ENCODE peak calls at places on chromosome 7, in six cellular contexts. N is transverse colon, M is neural crest cell, S is AG04450, U is endothelial cell, W is gastrocnemius medialis. V is an unnamed sample.

GRCh38 chr7:55138663-55139062 is 119.8 kb downstream of the EGFR start:
- DNase-seq in N (no peak), M (no peak), S (no peak), U (no peak), W (no peak), V (no peak)

GRCh38 chr7:126370038-126370668 is 882.6 kb downstream of the GRM8 start:
- DNase-seq in N (no peak), M (no peak), S (no peak), U (no peak), W (no peak), V (no peak)

GRCh38 chr7:73504920-73505319 is 17.2 kb downstream of the BAZ1B start:
- DNase-seq in N (no peak), M (no peak), S (no peak), U (no peak), W (no peak), V (no peak)

GRCh38 chr7:6430271-6430940 is 17.3 kb downstream of the DAGLB start:
- DNase-seq in N (no peak), M (no peak), S (no peak), U (no peak), W (no peak), V (no peak)

GRCh38 chr7:70542750-70543376 is 589.1 kb upstream of the GALNT17 start:
- DNase-seq in N (peak), M (no peak), S (no peak), U (no peak), W (peak), V (no peak)

GRCh38 chr7:77348371-77348813 is 67.8 kb downstream of the GSAP start:
- DNase-seq in N (no peak), M (no peak), S (peak), U (no peak), W (no peak), V (peak)

GRCh38 chr7:323410-323809 is 33.4 kb downstream of the FOXL3 start:
- DNase-seq in N (no peak), M (no peak), S (no peak), U (no peak), W (no peak), V (no peak)

GRCh38 chr7:44101966-44102845 is 1.9 kb upstream of the AEBP1 start:
- DNase-seq in N (no peak), M (no peak), S (no peak), U (no peak), W (no peak), V (peak)

GRCh38 chr7:32047801-32048200 is 22.4 kb downstream of the PDE1C start:
- DNase-seq in N (no peak), M (no peak), S (no peak), U (no peak), W (no peak), V (no peak)

GRCh38 chr7:81682873-81683272 is 87.0 kb downstream of the HGF start:
- DNase-seq in N (no peak), M (no peak), S (no peak), U (no peak), W (no peak), V (no peak)

GRCh38 chr7:94333810-94334209 is 60.9 kb upstream of the COL1A2 start:
- DNase-seq in N (no peak), M (no peak), S (no peak), U (no peak), W (no peak), V (peak)

GRCh38 chr7:141737118-141737835 is 881 bp upstream of the SSBP1 start:
- DNase-seq in N (peak), M (no peak), S (no peak), U (no peak), W (no peak), V (peak)

GRCh38 chr7:44327981-44328380 is 2.6 kb upstream of the CAMK2B start:
- DNase-seq in N (no peak), M (no peak), S (no peak), U (no peak), W (no peak), V (no peak)

GRCh38 chr7:137689761-137690160 is 157.0 kb downstream of the DGKI start:
- DNase-seq in N (no peak), M (no peak), S (no peak), U (no peak), W (no peak), V (no peak)

GRCh38 chr7:55286666-55287065 is 78.5 kb upstream of the LANCL2 start:
- DNase-seq in N (no peak), M (no peak), S (no peak), U (no peak), W (no peak), V (no peak)

GRCh38 chr7:33882040-33882800 is 23.1 kb upstream of the BMPER start:
- DNase-seq in N (no peak), M (no peak), S (no peak), U (no peak), W (peak), V (no peak)

GRCh38 chr7:41133700-41134099 is 569.2 kb downstream of the INHBA start:
- DNase-seq in N (no peak), M (no peak), S (no peak), U (no peak), W (no peak), V (no peak)

GRCh38 chr7:44757311-44757710 is 8.7 kb downstream of the ZMIZ2 start:
- DNase-seq in N (no peak), M (no peak), S (no peak), U (no peak), W (no peak), V (no peak)

GRCh38 chr7:22411977-22412693 is 55.2 kb upstream of the RAPGEF5 start:
- DNase-seq in N (no peak), M (no peak), S (no peak), U (no peak), W (no peak), V (no peak)

DNA sequence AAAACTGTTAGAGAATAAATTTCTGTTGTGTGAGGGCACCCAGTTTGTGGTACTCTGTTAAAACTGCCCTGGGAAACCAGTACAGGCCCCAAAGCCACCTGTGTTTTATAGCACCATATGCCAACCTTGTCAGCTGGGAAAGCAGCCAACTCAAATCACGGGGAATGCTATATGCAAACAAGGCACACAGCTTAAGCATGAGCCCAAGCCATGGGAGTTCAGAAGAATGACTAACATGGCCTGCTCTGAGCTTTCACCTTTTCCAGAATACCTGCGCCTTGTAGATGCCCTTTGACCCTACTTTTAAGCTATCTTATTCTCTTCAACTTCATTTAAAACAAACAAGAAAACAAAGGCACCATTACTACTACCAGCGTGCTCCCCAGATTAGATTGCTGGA is 5.5 kb upstream of the SLC25A13 start:
- DNase-seq in N (peak), M (no peak), S (no peak), U (no peak), W (no peak), V (peak)
- TF ChIP-seq CTCF in N (no peak), M (no peak), S (no peak), U (no peak), W (no peak), V (no peak)

GRCh38 chr7:158723266-158723665 is 18.7 kb upstream of the NCAPG2 start:
- DNase-seq in N (no peak), M (no peak), S (no peak), U (no peak), W (no peak), V (no peak)
- TF ChIP-seq CTCF in N (no peak), M (no peak), S (no peak), U (no peak), W (no peak), V (no peak)

DNA sequence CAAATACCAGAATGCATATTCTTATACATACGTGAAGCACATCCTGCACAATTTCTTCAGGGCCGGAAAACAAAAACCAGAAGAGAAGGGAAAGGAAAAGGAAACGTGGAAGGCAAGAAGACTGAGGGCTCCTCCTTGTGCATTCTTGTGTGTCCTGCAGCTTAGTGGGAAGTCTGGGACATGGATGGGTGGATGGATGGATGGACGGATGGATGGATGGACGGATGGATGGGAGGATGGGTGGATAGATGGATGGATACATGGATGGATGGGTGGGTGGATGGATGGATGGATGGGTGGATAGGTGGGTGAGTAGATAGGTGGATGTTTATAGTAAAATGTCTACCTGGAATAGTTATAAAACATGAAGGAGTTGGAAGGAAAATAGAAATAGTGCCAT is 30.8 kb upstream of the SLC35B4 start:
- DNase-seq in N (no peak), M (no peak), S (no peak), U (no peak), W (no peak), V (no peak)
- TF ChIP-seq CTCF in N (no peak), M (no peak), S (no peak), U (no peak), W (no peak), V (no peak)

GRCh38 chr7:2099036-2099957 is 133.4 kb downstream of the MAD1L1 start:
- DNase-seq in N (no peak), M (no peak), S (no peak), U (no peak), W (no peak), V (no peak)
- TF ChIP-seq CTCF in N (no peak), M (no peak), S (no peak), U (no peak), W (no peak), V (no peak)

GRCh38 chr7:140661124-140661523 is 11.6 kb upstream of the ADCK2 start:
- DNase-seq in N (peak), M (no peak), S (no peak), U (no peak), W (no peak), V (no peak)
- TF ChIP-seq CTCF in N (no peak), M (no peak), S (peak), U (no peak), W (no peak), V (no peak)

GRCh38 chr7:88789480-88790064 is 6.0 kb downstream of the TEX47 start:
- DNase-seq in N (no peak), M (no peak), S (no peak), U (no peak), W (no peak), V (peak)
- TF ChIP-seq CTCF in N (peak), M (peak), S (peak), U (peak), W (no peak), V (peak)

GRCh38 chr7:80661729-80662128 is 23.3 kb downstream of the CD36 start:
- DNase-seq in N (no peak), M (no peak), S (no peak), U (no peak), W (no peak), V (no peak)
- TF ChIP-seq CTCF in N (no peak), M (peak), S (peak), U (no peak), W (no peak), V (peak)

GRCh38 chr7:37718585-37718984 is 35.0 kb downstream of the GPR141 start:
- DNase-seq in N (no peak), M (no peak), S (no peak), U (no peak), W (no peak), V (no peak)

GRCh38 chr7:37719077-37719476 is 35.5 kb downstream of the GPR141 start:
- DNase-seq in N (no peak), M (no peak), S (no peak), U (no peak), W (no peak), V (no peak)

GRCh38 chr7:37709631-37710509 is 26.3 kb downstream of the GPR141 start:
- DNase-seq in N (no peak), M (no peak), S (no peak), U (no peak), W (no peak), V (no peak)

GRCh38 chr7:37713613-37714012 is 30.0 kb downstream of the GPR141 start:
- DNase-seq in N (no peak), M (no peak), S (no peak), U (no peak), W (no peak), V (peak)

DNA sequence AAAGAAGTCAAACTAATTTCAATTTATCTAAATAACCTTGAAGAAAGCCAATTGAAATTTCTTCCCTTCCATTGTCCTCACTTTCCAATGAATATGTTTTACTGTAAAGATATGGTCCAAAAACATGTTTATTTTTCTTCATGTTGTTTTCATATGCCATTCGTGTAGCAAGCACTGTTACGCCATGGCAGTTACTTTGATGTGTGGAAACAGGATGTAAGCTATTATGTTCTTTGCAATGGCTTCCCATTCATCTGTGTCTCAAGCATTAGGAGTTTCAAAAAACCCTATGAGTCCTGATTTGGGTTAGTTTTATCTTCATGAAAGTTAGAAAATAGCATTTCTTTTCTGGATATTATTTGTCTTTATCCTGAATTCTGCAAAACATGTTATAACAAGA is 31.0 kb downstream of the GPR141 start:
- DNase-seq in N (no peak), M (no peak), S (no peak), U (no peak), W (no peak), V (peak)
- TF ChIP-seq CTCF in N (no peak), M (no peak), S (no peak), U (no peak), W (no peak), V (no peak)

GRCh38 chr7:123355576-123356195 is 155.9 kb upstream of the SLC13A1 start:
- DNase-seq in N (no peak), M (peak), S (no peak), U (no peak), W (no peak), V (peak)
- TF ChIP-seq CTCF in N (no peak), M (peak), S (no peak), U (no peak), W (no peak), V (no peak)

V was measured in MCF 10A.